ENCODE peak calls at places on chromosomes 4 and X, in five cellular contexts. E is WERI-Rb-1, M is astrocyte, Q is fibroblast of lung, B is GM23338. X is an unnamed sample.

GRCh38 chr4:45147866-45148265 is 421.5 kb upstream of the GNPDA2 start:
- DNase-seq in B (no peak), E (no peak), Q (peak; percentile 36), M (peak; percentile 20), X (no peak)

GRCh38 chr4:180189639-180190038 is 2053.6 kb upstream of the TENM3 start:
- DNase-seq in E (no peak), M (no peak), Q (no peak), B (no peak), X (no peak)

GRCh38 chrX:118652717-118653116 is 74.7 kb upstream of the IL13RA1 start:
- DNase-seq in E (no peak), Q (peak; percentile 20), B (no peak), M (no peak), X (no peak)

GRCh38 chr4:185721949-185722316 is 90.1 kb downstream of the SORBS2 start:
- DNase-seq in B (no peak), Q (no peak), E (no peak), M (no peak), X (no peak)

GRCh38 chr4:169484485-169484884 is 127.9 kb downstream of the NEK1 start:
- DNase-seq in M (no peak), Q (peak; percentile 8), E (no peak), B (peak; percentile 7), X (no peak)

GRCh38 chr4:55553442-55553841 is 6.7 kb upstream of the CLOCK start:
- DNase-seq in B (peak; percentile 66), M (peak; percentile 48), E (no peak), Q (peak; percentile 68), X (no peak)

GRCh38 chr4:45006078-45006477 is 279.7 kb upstream of the GNPDA2 start:
- DNase-seq in M (no peak), E (no peak), B (no peak), Q (no peak), X (no peak)

GRCh38 chr4:37463457-37463856 is 218.9 kb downstream of the NWD2 start:
- DNase-seq in Q (no peak), M (no peak), E (no peak), B (peak; percentile 60), X (no peak)

GRCh38 chr4:136967069-136967468 is 565.2 kb downstream of the PCDH18 start:
- DNase-seq in Q (peak; percentile 6), E (no peak), M (no peak), B (no peak), X (no peak)

DNA sequence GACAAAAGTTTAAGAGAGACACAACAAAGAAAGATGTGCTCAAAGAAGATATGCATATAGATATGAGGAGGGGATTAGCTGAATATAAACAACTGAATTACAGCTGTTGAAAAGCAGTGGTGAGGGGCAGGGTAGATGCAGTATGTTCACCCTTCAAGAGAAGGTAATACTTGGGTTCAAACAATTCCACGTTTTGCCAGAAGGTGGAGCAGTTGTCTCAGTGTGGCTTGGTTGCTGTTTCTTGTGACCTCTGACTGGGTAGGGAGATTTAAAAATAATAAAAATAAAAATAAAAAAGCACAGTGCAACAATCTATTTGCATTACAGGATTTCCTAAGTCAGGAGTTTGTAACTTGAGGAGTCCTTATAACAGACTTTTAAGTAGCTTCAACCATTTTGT is 23.3 kb downstream of the PHOX2B start:
- DNase-seq in M (no peak), B (peak; percentile 47), Q (no peak), E (peak; percentile 44), X (no peak)
- TF ChIP-seq CTCF in M (no peak), B (peak; percentile 65), Q (no peak), E (peak; percentile 72), X (peak; percentile 37)

GRCh38 chrX:23012636-23013035 is 12.9 kb downstream of the DDX53 start:
- DNase-seq in B (no peak), M (no peak), E (no peak), Q (no peak), X (no peak)

GRCh38 chrX:23008431-23009099 is 8.8 kb downstream of the DDX53 start:
- DNase-seq in Q (peak; percentile 49), B (peak; percentile 58), E (no peak), M (peak; percentile 34), X (no peak)

DNA sequence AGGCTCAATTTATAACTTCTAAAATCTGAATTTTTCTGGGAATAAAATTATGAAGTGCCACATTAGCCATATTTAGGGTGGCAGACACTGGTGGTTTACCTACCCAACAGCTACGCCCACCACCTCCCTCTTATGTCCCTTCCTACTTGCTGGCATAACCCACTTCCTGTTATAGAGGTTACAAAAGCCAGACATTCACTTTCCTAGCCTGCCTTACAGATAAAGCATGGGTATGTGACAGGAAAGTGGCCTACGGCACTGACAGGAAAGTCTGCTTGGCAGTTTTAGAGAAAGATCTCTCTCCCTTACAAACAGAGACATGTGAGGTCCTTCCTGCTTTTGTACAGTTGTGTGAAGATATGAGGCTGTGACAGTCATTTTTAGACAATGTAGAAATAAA is 12.4 kb downstream of the DDX53 start:
- DNase-seq in E (no peak), M (no peak), Q (no peak), B (no peak), X (no peak)
- H3K4me3 ChIP-seq in E (no peak overlapping the region), M (no peak overlapping the region), Q (no peak overlapping the region), B (no peak overlapping the region), X (no peak overlapping the region)

GRCh38 chr4:48033825-48034413 is 17.3 kb downstream of the NIPAL1 start:
- DNase-seq in E (peak; percentile 53), Q (peak; percentile 7), M (no peak), B (peak; percentile 77), X (no peak)
- TF ChIP-seq CTCF in E (no peak), Q (peak; percentile 42), M (peak; percentile 56), B (peak; percentile 75), X (peak; percentile 75)

GRCh38 chrX:49880668-49881067 is 1.4 kb downstream of the USP27X start:
- DNase-seq in Q (no peak), B (no peak), M (no peak), E (no peak), X (no peak)
- H3K4me3 ChIP-seq in Q (no peak overlapping the region), B (no peak overlapping the region), M (no peak overlapping the region), E (no peak overlapping the region), X (no peak overlapping the region)